ENCODE peak calls at places on chromosomes 2 and 18, in ten cellular contexts. D is NCI-H1930; L is H1; S is thoracic aorta; U is AML-193; H is NCI-H2081 treated with DMSO at 0.1 percent for 48 hours; Z is IMR-90; O is NCI-H1092; Y is nephron progenitor cell; K is activated naive CD4-positive, alpha-beta T cell. J is an unnamed sample.

GRCh38 chr18:2325308-2325849 is 245.9 kb downstream of the METTL4 start:
- DNase-seq in D (no peak), L (no peak), S (no peak), U (no peak), H (no peak), Z (peak; percentile 1), O (no peak), Y (no peak), K (no peak), J (no peak)

GRCh38 chr2:48249631-48250473 is 280.1 kb upstream of the STON1 start:
- DNase-seq in D (no peak), L (no peak), S (no peak), U (peak; percentile 86), H (no peak), Z (peak; percentile 64), O (no peak), Y (no peak), K (no peak), J (no peak)

GRCh38 chr2:99701503-99701902 is 211.7 kb upstream of the REV1 start:
- DNase-seq in D (no peak), L (no peak), S (no peak), U (peak; percentile 3), H (no peak), Z (peak; percentile 41), O (no peak), Y (no peak), K (no peak), J (no peak)

GRCh38 chr18:46422552-46423055 is 234.4 kb downstream of the LOXHD1 start:
- DNase-seq in D (no peak), L (no peak), S (no peak), U (no peak), H (no peak), Z (no peak), O (no peak), Y (no peak), K (no peak), J (no peak)

GRCh38 chr2:37267685-37268084 is 36.2 kb downstream of the NDUFAF7 start:
- DNase-seq in D (no peak), L (no peak), S (no peak), U (no peak), H (no peak), Z (no peak), O (no peak), Y (no peak), K (no peak), J (no peak)

GRCh38 chr2:31197669-31198068 is 19.6 kb downstream of the CAPN14 start:
- DNase-seq in D (no peak), L (no peak), S (no peak), U (no peak), H (no peak), Z (no peak), O (no peak), Y (no peak), K (no peak), J (no peak)

GRCh38 chr2:230327418-230328154 is 593 bp downstream of the SP140L start:
- DNase-seq in D (no peak), L (no peak), S (no peak), U (peak; percentile 40), H (peak; percentile 49), Z (no peak), O (no peak), Y (no peak), K (no peak), J (no peak)

GRCh38 chr18:59725177-59725576 is 28.0 kb upstream of the CCBE1 start:
- DNase-seq in D (no peak), L (no peak), S (no peak), U (no peak), H (no peak), Z (no peak), O (no peak), Y (no peak), K (no peak), J (no peak)

GRCh38 chr2:160042054-160042453 is 20.4 kb downstream of the PLA2R1 start:
- DNase-seq in D (no peak), L (no peak), S (no peak), U (no peak), H (no peak), Z (no peak), O (no peak), Y (no peak), K (no peak), J (no peak)

GRCh38 chr18:76801567-76802505 is 20.5 kb upstream of the ZNF236 start:
- DNase-seq in D (peak; percentile 35), L (no peak), S (no peak), U (no peak), H (no peak), Z (peak; percentile 35), O (peak; percentile 25), Y (peak; percentile 70), K (peak; percentile 7), J (no peak)

GRCh38 chr2:101120124-101120996 is 30.8 kb downstream of the TBC1D8 start:
- DNase-seq in D (no peak), L (no peak), S (peak; percentile 85), U (no peak), H (no peak), Z (peak; percentile 29), O (no peak), Y (no peak), K (no peak), J (no peak)

GRCh38 chr2:150357770-150358467 is 129.5 kb downstream of the RND3 start:
- DNase-seq in D (no peak), L (no peak), S (no peak), U (no peak), H (no peak), Z (peak; percentile 15), O (no peak), Y (no peak), K (no peak), J (no peak)

GRCh38 chr18:77013777-77014525 is 118.6 kb downstream of the MBP start:
- DNase-seq in D (no peak), L (no peak), S (no peak), U (no peak), H (no peak), Z (no peak), O (no peak), Y (no peak), K (no peak), J (no peak)

GRCh38 chr2:8412586-8412985 is 269.3 kb upstream of the ID2 start:
- DNase-seq in D (no peak), L (no peak), S (no peak), U (no peak), H (no peak), Z (no peak), O (no peak), Y (no peak), K (no peak), J (no peak)

GRCh38 chr2:235940330-235940729 is 227.9 kb downstream of the GBX2 start:
- DNase-seq in D (no peak), L (no peak), S (no peak), U (no peak), H (no peak), Z (peak; percentile 97), O (no peak), Y (no peak), K (no peak), J (no peak)

GRCh38 chr18:75248426-75249191 is 38.0 kb downstream of the TSHZ1 start:
- DNase-seq in D (no peak), L (no peak), S (no peak), U (no peak), H (peak; percentile 47), Z (no peak), O (peak; percentile 29), Y (no peak), K (no peak), J (no peak)

GRCh38 chr18:43780782-43781340 is 503.6 kb upstream of the SYT4 start:
- DNase-seq in D (no peak), L (no peak), S (no peak), U (no peak), H (no peak), Z (peak; percentile 29), O (no peak), Y (no peak), K (no peak), J (no peak)

GRCh38 chr2:113211226-113212105 is 37.7 kb downstream of the PSD4 start:
- DNase-seq in D (no peak), L (no peak), S (no peak), U (no peak), H (no peak), Z (peak; percentile 49), O (no peak), Y (no peak), K (no peak), J (no peak)

GRCh38 chr2:71603311-71603794 is 150.0 kb downstream of the DYSF start:
- DNase-seq in D (no peak), L (no peak), S (no peak), U (no peak), H (no peak), Z (no peak), O (no peak), Y (peak; percentile 1), K (no peak), J (no peak)

GRCh38 chr18:31557446-31557845 is 34.2 kb upstream of the TTR start:
- DNase-seq in D (no peak), L (no peak), S (no peak), U (no peak), H (no peak), Z (no peak), O (no peak), Y (no peak), K (no peak), J (no peak)

GRCh38 chr2:119960821-119961220 is 52.1 kb upstream of the EPB41L5 start:
- DNase-seq in D (no peak), L (no peak), S (no peak), U (no peak), H (no peak), Z (peak; percentile 82), O (no peak), Y (no peak), K (no peak), J (no peak)

GRCh38 chr2:184743096-184743495 is 144.8 kb downstream of the ZNF804A start:
- DNase-seq in D (no peak), L (no peak), S (no peak), U (no peak), H (no peak), Z (peak; percentile 15), O (no peak), Y (no peak), K (no peak), J (no peak)

GRCh38 chr2:54763636-54764291 is 40.3 kb downstream of the EML6 start:
- DNase-seq in D (no peak), L (no peak), S (no peak), U (peak; percentile 47), H (no peak), Z (no peak), O (no peak), Y (no peak), K (no peak), J (peak; percentile 20)

GRCh38 chr2:26345284-26345553 is 724 bp upstream of the SELENOI start:
- DNase-seq in D (no peak), L (no peak), S (no peak), U (no peak), H (no peak), Z (no peak), O (no peak), Y (no peak), K (no peak), J (no peak)

GRCh38 chr2:70357076-70358071 is 55.5 kb upstream of the FAM136A start:
- DNase-seq in D (no peak), L (no peak), S (no peak), U (no peak), H (no peak), Z (no peak), O (no peak), Y (no peak), K (no peak), J (no peak)

GRCh38 chr2:232324778-232325177 is 53.8 kb upstream of the ALPP start:
- DNase-seq in D (no peak), L (no peak), S (no peak), U (no peak), H (no peak), Z (no peak), O (no peak), Y (no peak), K (no peak), J (no peak)

GRCh38 chr2:20538308-20539132 is 91.6 kb downstream of the RHOB start:
- DNase-seq in D (no peak), L (no peak), S (no peak), U (no peak), H (no peak), Z (no peak), O (no peak), Y (no peak), K (no peak), J (no peak)

GRCh38 chr2:207143474-207144190 is 22.1 kb downstream of the KLF7 start:
- DNase-seq in D (no peak), L (no peak), S (no peak), U (peak; percentile 56), H (no peak), Z (no peak), O (no peak), Y (peak; percentile 53), K (peak; percentile 14), J (no peak)

J was measured in iPS DF 6.9.